ENCODE peak calls at places on chromosomes 16 and 17, in nine cellular contexts. N, R, G, E, A, J, I, F and B are unnamed samples.

GRCh38 chr17:58808609-58809563 is 53.2 kb downstream of the PPM1E start:
- DNase-seq in A (no peak), G (no peak), N (no peak), I (no peak), J (no peak), R (no peak), E (no peak), F (no peak), B (no peak)

GRCh38 chr17:76943781-76944213 is 75.6 kb downstream of the MGAT5B start:
- DNase-seq in I (no peak), E (no peak), N (no peak), F (no peak), J (no peak), R (no peak), A (no peak), G (no peak), B (no peak)

GRCh38 chr17:3964203-3965122 is at the start of gene ATP2A3:
- DNase-seq in J (peak), R (peak), A (peak), I (peak), G (no peak), N (no peak), F (peak), E (no peak), B (no peak)

GRCh38 chr16:1678500-1679098 is 520 bp downstream of the JPT2 start:
- DNase-seq in I (peak), G (no peak), F (peak), R (peak), E (no peak), J (peak), A (peak), N (no peak), B (no peak)

GRCh38 chr17:31387438-31387837 is 4.0 kb upstream of the RAB11FIP4 start:
- DNase-seq in N (no peak), G (no peak), J (no peak), A (no peak), I (no peak), F (no peak), E (no peak), R (no peak), B (no peak)

GRCh38 chr17:74213897-74214386 is 571 bp downstream of the TTYH2 start:
- DNase-seq in I (no peak), F (peak), R (no peak), A (no peak), G (no peak), N (no peak), E (no peak), J (no peak), B (no peak)

GRCh38 chr17:41455236-41455635 is 11.9 kb downstream of the KRT32 start:
- DNase-seq in E (no peak), A (no peak), I (no peak), G (no peak), J (peak), F (no peak), R (no peak), N (no peak), B (no peak)

GRCh38 chr16:27759947-27760844 is 210.3 kb downstream of the KATNIP start:
- DNase-seq in J (no peak), I (no peak), G (no peak), F (no peak), R (no peak), E (no peak), A (no peak), N (no peak), B (no peak)

GRCh38 chr17:75844530-75845057 is 390 bp upstream of the UNC13D start:
- DNase-seq in R (no peak), N (no peak), F (peak), A (no peak), I (no peak), J (no peak), G (no peak), E (no peak), B (no peak)

GRCh38 chr16:84607694-84608093 is 10.2 kb downstream of the COTL1 start:
- DNase-seq in J (no peak), G (no peak), E (no peak), R (no peak), F (peak), N (no peak), A (peak), I (peak), B (no peak)

GRCh38 chr16:57029161-57030160 is 40.1 kb downstream of the NLRC5 start:
- DNase-seq in F (no peak), N (no peak), R (no peak), I (no peak), G (no peak), E (no peak), J (peak), A (no peak), B (no peak)

GRCh38 chr17:7912927-7913524 is 3.1 kb downstream of the RNF227 start:
- DNase-seq in E (no peak), A (peak), N (peak), F (peak), J (peak), I (peak), R (no peak), G (peak), B (peak)

GRCh38 chr16:67943619-67944503 is at the start of gene LCAT:
- DNase-seq in G (no peak), R (no peak), F (no peak), I (no peak), A (no peak), E (no peak), J (no peak), N (no peak), B (no peak)

GRCh38 chr17:82882715-82883446 is 43.1 kb upstream of the ZNF750 start:
- DNase-seq in J (no peak), I (peak), R (peak), N (no peak), A (no peak), F (peak), E (no peak), G (no peak), B (no peak)

GRCh38 chr17:38914741-38915638 is 10.4 kb upstream of the LASP1NB start:
- DNase-seq in I (no peak), A (no peak), G (no peak), F (peak), R (no peak), J (no peak), E (no peak), N (no peak), B (no peak)

GRCh38 chr16:68074850-68075249 is 10.3 kb upstream of the NFATC3 start:
- DNase-seq in N (no peak), J (no peak), I (peak), E (no peak), R (peak), F (no peak), G (no peak), A (peak), B (no peak)